ENCODE peak calls at places on chromosome 5, in eight cellular contexts. I, P, C, J, B, Z, O and W are unnamed samples.

GRCh38 chr5:76290321-76290757 is 112.7 kb upstream of the IQGAP2 start:
- DNase-seq in I (no peak), P (no peak), C (no peak), J (no peak), B (no peak), Z (no peak), O (no peak), W (no peak)

GRCh38 chr5:65186646-65187227 is 295.0 kb downstream of the ADAMTS6 start:
- DNase-seq in I (no peak), P (no peak), C (peak), J (no peak), B (no peak), Z (no peak), O (no peak), W (no peak)

GRCh38 chr5:132812949-132813598 is at the start of gene SOWAHA:
- DNase-seq in I (no peak), P (peak), C (no peak), J (peak), B (no peak), Z (peak), O (no peak), W (no peak)

GRCh38 chr5:122775713-122776084 is 819 bp downstream of the SNX2 start:
- DNase-seq in I (no peak), P (no peak), C (peak), J (no peak), B (no peak), Z (no peak), O (no peak), W (no peak)

GRCh38 chr5:58406394-58406793 is 53.5 kb downstream of the PLK2 start:
- DNase-seq in I (no peak), P (no peak), C (no peak), J (no peak), B (no peak), Z (no peak), O (no peak), W (no peak)

GRCh38 chr5:172439785-172440480 is 14.4 kb downstream of the SH3PXD2B start:
- DNase-seq in I (no peak), P (peak), C (no peak), J (no peak), B (no peak), Z (peak), O (peak), W (no peak)

GRCh38 chr5:142684508-142685031 is 1.3 kb downstream of the FGF1 start:
- DNase-seq in I (no peak), P (peak), C (no peak), J (no peak), B (no peak), Z (no peak), O (no peak), W (no peak)

GRCh38 chr5:115033861-115034260 is 135.8 kb downstream of the TRIM36 start:
- DNase-seq in I (no peak), P (no peak), C (no peak), J (peak), B (no peak), Z (peak), O (no peak), W (no peak)

GRCh38 chr5:102628449-102629175 is 126.5 kb upstream of the PAM start:
- DNase-seq in I (no peak), P (no peak), C (peak), J (no peak), B (no peak), Z (no peak), O (no peak), W (no peak)

GRCh38 chr5:4395752-4396151 is 744.4 kb upstream of the ADAMTS16 start:
- DNase-seq in I (no peak), P (no peak), C (no peak), J (no peak), B (no peak), Z (no peak), O (no peak), W (no peak)

GRCh38 chr5:57488308-57488955 is 5.8 kb upstream of the ACTBL2 start:
- DNase-seq in I (no peak), P (no peak), C (peak), J (no peak), B (no peak), Z (no peak), O (no peak), W (no peak)

GRCh38 chr5:135834639-135835529 is at the start of gene SLC25A48:
- DNase-seq in I (no peak), P (peak), C (no peak), J (peak), B (no peak), Z (peak), O (peak), W (no peak)

GRCh38 chr5:76041863-76042262 is 41.3 kb upstream of the SV2C start:
- DNase-seq in I (no peak), P (no peak), C (no peak), J (peak), B (no peak), Z (no peak), O (no peak), W (no peak)

GRCh38 chr5:140346348-140347221 is at the start of gene HBEGF:
- DNase-seq in I (no peak), P (peak), C (peak), J (peak), B (peak), Z (peak), O (peak), W (peak)

GRCh38 chr5:140342896-140343295 is 3.5 kb downstream of the HBEGF start:
- DNase-seq in I (no peak), P (no peak), C (no peak), J (no peak), B (no peak), Z (no peak), O (no peak), W (no peak)

GRCh38 chr5:140347382-140347781 is 979 bp upstream of the HBEGF start:
- DNase-seq in I (no peak), P (no peak), C (no peak), J (no peak), B (no peak), Z (no peak), O (no peak), W (no peak)

GRCh38 chr5:140345919-140346347 is 470 bp downstream of the HBEGF start:
- DNase-seq in I (no peak), P (peak), C (peak), J (peak), B (no peak), Z (peak), O (peak), W (no peak)

DNA sequence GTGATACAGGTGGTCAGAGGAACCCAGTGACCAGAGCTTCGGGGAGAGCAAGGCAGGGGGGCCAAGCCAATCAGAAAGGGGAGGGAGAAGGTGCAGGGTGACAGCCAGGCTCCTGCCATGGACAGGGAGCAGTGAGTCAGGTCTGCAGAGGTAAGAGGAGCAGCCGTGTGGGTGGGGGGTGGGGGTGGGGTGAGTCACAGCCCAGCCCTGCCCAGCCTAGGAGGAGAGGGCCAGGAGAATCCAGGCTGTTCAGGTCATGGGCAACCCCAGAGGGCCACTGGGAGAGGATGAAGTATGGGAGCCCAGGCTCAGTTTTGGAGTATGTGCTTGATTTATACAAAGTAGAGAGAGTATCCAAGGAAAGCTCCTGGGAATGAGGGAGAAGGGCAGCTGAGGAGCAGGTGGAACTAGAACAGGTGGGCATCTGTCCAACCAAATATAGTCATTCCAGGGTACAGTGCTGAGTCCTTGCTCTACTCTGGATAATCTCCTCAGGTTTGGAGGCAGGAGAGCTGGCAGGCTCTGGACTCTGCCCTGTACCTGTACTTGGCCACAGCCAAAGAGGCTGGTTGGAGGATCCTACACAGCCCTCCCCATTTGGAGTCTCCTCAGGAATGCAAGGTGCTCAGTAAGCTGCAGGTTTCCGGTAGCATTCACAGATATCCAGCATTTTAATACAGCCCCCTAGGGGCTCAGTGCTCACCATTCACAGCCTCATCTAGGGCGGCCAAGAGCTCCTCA is 1.6 kb downstream of the HBEGF start:
- DNase-seq in I (no peak), P (no peak), C (peak), J (peak), B (no peak), Z (no peak), O (no peak), W (no peak)
- TF ChIP-seq CTCF in I (no peak), P (no peak), C (no peak), J (no peak), B (no peak), Z (no peak), O (no peak), W (no peak)

DNA sequence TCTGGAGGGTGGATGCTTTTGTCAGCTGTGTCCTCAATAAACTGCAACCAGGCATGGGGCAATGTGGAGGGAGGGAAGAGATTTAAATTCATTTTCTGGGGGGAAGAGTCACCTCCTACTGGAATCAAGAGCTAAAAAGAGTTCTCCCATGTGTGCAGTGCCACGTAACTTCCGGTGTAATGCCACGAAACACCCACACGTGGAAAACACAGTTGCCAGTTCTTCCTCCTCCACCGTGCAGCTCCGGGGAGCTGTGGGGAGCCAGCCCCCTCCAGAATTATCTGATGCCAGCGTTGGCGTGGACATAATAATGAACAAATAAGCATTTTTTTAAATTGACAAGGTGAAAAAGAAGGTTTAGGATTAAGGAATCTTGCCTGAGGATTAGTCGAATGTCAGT is 32.1 kb upstream of the MED10 start:
- DNase-seq in I (no peak), P (no peak), C (no peak), J (no peak), B (no peak), Z (no peak), O (no peak), W (no peak)
- TF ChIP-seq CTCF in I (no peak), P (no peak), C (no peak), J (no peak), B (no peak), Z (no peak), O (no peak), W (no peak)

GRCh38 chr5:78509884-78510769 is 138.4 kb downstream of the LHFPL2 start:
- DNase-seq in I (no peak), P (peak), C (no peak), J (peak), B (peak), Z (peak), O (peak), W (peak)

GRCh38 chr5:78514427-78515345 is 133.9 kb downstream of the LHFPL2 start:
- DNase-seq in I (no peak), P (no peak), C (peak), J (no peak), B (no peak), Z (no peak), O (no peak), W (no peak)

GRCh38 chr5:78511116-78511906 is 137.3 kb downstream of the LHFPL2 start:
- DNase-seq in I (no peak), P (no peak), C (no peak), J (no peak), B (no peak), Z (no peak), O (no peak), W (no peak)

GRCh38 chr5:78509145-78509865 is 139.3 kb downstream of the LHFPL2 start:
- DNase-seq in I (no peak), P (no peak), C (no peak), J (peak), B (no peak), Z (no peak), O (no peak), W (no peak)

GRCh38 chr5:78512440-78512839 is 136.1 kb downstream of the LHFPL2 start:
- DNase-seq in I (no peak), P (no peak), C (no peak), J (no peak), B (no peak), Z (no peak), O (no peak), W (no peak)
- TF ChIP-seq CTCF in I (no peak), P (no peak), C (no peak), J (no peak), B (no peak), Z (no peak), O (no peak), W (no peak)

GRCh38 chr5:171337207-171337562 is 28.1 kb downstream of the TLX3 start:
- DNase-seq in I (no peak), P (no peak), C (no peak), J (no peak), B (no peak), Z (no peak), O (no peak), W (no peak)
- TF ChIP-seq CTCF in I (no peak), P (no peak), C (no peak), J (no peak), B (no peak), Z (no peak), O (no peak), W (no peak)

DNA sequence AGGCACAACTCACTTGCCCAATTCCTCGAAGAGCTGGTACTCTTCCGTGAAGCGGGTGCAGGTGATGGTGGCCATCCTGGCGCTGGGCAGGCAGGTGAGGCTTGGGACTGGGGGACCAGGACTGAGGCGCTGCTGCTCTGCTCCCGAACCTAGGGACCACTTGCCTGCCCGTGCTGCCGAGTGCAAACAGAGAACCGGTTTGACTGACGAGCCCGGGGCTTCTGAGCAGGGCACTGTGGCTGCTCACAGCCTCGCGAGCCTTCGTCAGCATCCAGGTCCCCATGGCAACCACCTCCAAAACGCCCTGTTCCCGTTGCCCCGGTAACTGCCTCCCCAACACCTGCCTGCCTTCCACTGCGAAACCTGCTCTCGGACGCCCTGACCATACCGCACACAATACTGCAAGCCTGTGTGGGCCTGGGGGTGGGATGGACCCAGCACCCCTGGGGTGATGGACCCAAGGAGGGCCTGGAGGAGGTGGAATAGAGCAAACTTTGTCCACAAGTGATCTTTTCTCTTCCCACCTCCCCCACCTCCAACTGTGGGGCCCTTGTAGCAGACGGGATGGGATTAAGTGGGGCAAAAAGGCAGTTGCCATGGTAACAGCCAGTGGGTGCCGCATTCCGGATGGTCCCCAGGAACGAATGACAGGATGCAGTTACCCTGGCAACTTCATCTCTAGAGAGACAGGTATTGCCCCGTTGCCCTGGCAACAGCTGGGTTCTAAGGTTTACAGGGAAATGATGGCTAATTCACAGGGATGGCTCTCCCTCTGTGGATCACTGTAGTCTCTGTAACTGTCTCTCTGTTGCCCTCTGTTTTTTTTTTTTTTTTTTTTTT is at the start of gene CAMK2A:
- DNase-seq in I (no peak), P (no peak), C (no peak), J (no peak), B (no peak), Z (no peak), O (no peak), W (no peak)
- TF ChIP-seq CTCF in I (no peak), P (no peak), C (no peak), J (no peak), B (no peak), Z (no peak), O (no peak), W (no peak)

GRCh38 chr5:162591724-162592123 is 524.2 kb downstream of the GABRG2 start:
- DNase-seq in I (no peak), P (no peak), C (no peak), J (no peak), B (no peak), Z (no peak), O (no peak), W (no peak)

DNA sequence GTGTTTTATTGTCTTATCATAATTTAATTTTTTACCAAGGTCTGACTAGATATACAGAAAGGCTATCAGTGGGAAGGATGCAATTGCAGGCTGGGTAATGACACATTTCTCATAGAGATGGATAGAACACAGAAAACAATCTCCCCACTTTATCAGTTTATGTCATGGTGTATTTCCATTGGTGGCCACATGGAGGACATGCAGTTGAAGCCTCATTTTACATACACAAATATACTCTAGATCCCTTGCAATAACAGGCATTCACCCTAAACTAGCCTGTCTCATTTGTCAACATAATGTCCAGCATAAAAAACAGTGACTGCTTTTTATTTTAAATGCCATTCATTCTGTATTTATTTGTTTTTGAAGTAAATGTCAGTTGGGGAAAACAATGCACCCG is 526.3 kb downstream of the GABRG2 start:
- DNase-seq in I (no peak), P (no peak), C (no peak), J (no peak), B (no peak), Z (peak), O (no peak), W (no peak)
- TF ChIP-seq CTCF in I (no peak), P (no peak), C (no peak), J (peak), B (no peak), Z (peak), O (peak), W (no peak)

GRCh38 chr5:134784241-134784920 is 25.8 kb downstream of the DDX46 start:
- DNase-seq in I (no peak), P (no peak), C (no peak), J (no peak), B (no peak), Z (no peak), O (no peak), W (no peak)
- TF ChIP-seq CTCF in I (peak), P (no peak), C (peak), J (no peak), B (peak), Z (peak), O (no peak), W (no peak)

GRCh38 chr5:134555223-134555790 is 29.8 kb downstream of the JADE2 start:
- DNase-seq in I (no peak), P (no peak), C (no peak), J (peak), B (no peak), Z (no peak), O (no peak), W (no peak)

GRCh38 chr5:134554319-134555222 is 29.1 kb downstream of the JADE2 start:
- DNase-seq in I (peak), P (no peak), C (peak), J (peak), B (no peak), Z (peak), O (no peak), W (peak)

GRCh38 chr5:134556994-134557393 is 31.5 kb downstream of the JADE2 start:
- DNase-seq in I (no peak), P (no peak), C (no peak), J (no peak), B (no peak), Z (no peak), O (no peak), W (no peak)

GRCh38 chr5:134553816-134554215 is 28.3 kb downstream of the JADE2 start:
- DNase-seq in I (no peak), P (no peak), C (no peak), J (no peak), B (no peak), Z (peak), O (no peak), W (no peak)

DNA sequence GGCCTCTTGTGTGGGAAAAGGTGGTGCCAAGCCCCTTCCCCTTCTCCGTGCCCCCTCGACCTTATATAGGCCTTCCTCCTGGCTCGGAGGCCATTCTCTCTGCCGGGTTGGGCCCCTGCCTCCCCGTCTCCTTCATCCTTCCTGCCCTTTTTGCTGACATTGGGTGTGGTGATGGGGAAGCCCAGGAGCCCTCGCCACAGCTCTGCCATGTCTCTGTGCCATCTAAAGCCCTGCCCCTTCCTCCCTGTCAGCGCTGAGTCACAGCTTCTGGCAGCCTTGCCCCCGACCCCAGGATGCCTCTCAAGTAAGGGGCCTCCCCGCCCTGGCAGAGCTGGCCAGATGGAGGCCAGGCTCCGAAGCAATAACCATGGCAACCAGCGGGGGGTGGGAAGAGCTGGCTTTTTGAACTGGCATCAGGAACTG is 30.4 kb downstream of the JADE2 start:
- DNase-seq in I (peak), P (no peak), C (peak), J (peak), B (peak), Z (peak), O (peak), W (peak)
- TF ChIP-seq CTCF in I (no peak), P (peak), C (no peak), J (no peak), B (no peak), Z (no peak), O (no peak), W (no peak)